ENCODE peak calls at places on chromosomes 11 and 22, in four cellular contexts. D is GM12878, Y is IMR-90, J is HepG2. N is an unnamed sample.

GRCh38 chr11:76637491-76638266 is 32.9 kb downstream of the LRRC32 start:
- DNase-seq in D (peak), Y (no peak), J (no peak), N (no peak)

GRCh38 chr11:132072044-132072879 is 701.8 kb downstream of the NTM start:
- DNase-seq in D (no peak), Y (peak), J (no peak), N (no peak)

GRCh38 chr11:15309296-15309695 is 194.6 kb downstream of the INSC start:
- DNase-seq in D (no peak), Y (no peak), J (no peak), N (no peak)

GRCh38 chr22:19168088-19168890 is 10.2 kb downstream of the SLC25A1 start:
- DNase-seq in D (no peak), Y (no peak), J (no peak), N (no peak)

GRCh38 chr11:115886111-115886733 is 382.0 kb upstream of the CADM1 start:
- DNase-seq in D (no peak), Y (no peak), J (no peak), N (no peak)

GRCh38 chr11:102197759-102198158 is 87.5 kb downstream of the YAP1 start:
- DNase-seq in D (no peak), Y (no peak), J (peak), N (no peak)

GRCh38 chr22:49503321-49503720 is 324.4 kb downstream of the BRD1 start:
- DNase-seq in D (peak), Y (no peak), J (no peak), N (no peak)

GRCh38 chr11:102085864-102086551 is 24.2 kb upstream of the YAP1 start:
- DNase-seq in D (no peak), Y (peak), J (peak), N (no peak)

GRCh38 chr11:60912223-60912850 is 1.6 kb upstream of the TMEM109 start:
- DNase-seq in D (no peak), Y (no peak), J (no peak), N (no peak)

GRCh38 chr11:112587664-112588063 is 327.0 kb upstream of the PLET1 start:
- DNase-seq in D (no peak), Y (no peak), J (no peak), N (no peak)

GRCh38 chr11:57157624-57158023 is 24.1 kb upstream of the LRRC55 start:
- DNase-seq in D (no peak), Y (no peak), J (no peak), N (no peak)

GRCh38 chr11:46072172-46072964 is 48.9 kb downstream of the PHF21A start:
- DNase-seq in D (no peak), Y (no peak), J (no peak), N (peak)

GRCh38 chr11:14764899-14765527 is 121.4 kb downstream of the PDE3B start:
- DNase-seq in D (peak), Y (peak), J (no peak), N (peak)

GRCh38 chr11:96254087-96254486 is 88.9 kb downstream of the MAML2 start:
- DNase-seq in D (peak), Y (peak), J (peak), N (no peak)

GRCh38 chr11:25902476-25902875 is 429.5 kb upstream of the ANO3 start:
- DNase-seq in D (no peak), Y (no peak), J (no peak), N (no peak)

GRCh38 chr11:31902706-31903105 is 91.6 kb upstream of the PAX6 start:
- DNase-seq in D (no peak), Y (no peak), J (no peak), N (no peak)

GRCh38 chr11:124329787-124330478 is 9.9 kb upstream of the OR8D2 start:
- DNase-seq in D (peak), Y (peak), J (no peak), N (no peak)

GRCh38 chr11:57568330-57568766 is 876 bp upstream of the UBE2L6 start:
- DNase-seq in D (peak), Y (peak), J (peak), N (no peak)

GRCh38 chr11:74462631-74463030 is 4.7 kb downstream of the KCNE3 start:
- DNase-seq in D (no peak), Y (no peak), J (no peak), N (no peak)

GRCh38 chr11:111911563-111912401 is at the start of gene CRYAB:
- DNase-seq in D (no peak), Y (peak), J (peak), N (peak)

GRCh38 chr11:44889266-44889665 is 61.4 kb downstream of the TP53I11 start:
- DNase-seq in D (no peak), Y (peak), J (no peak), N (no peak)

GRCh38 chr22:23533328-23533762 is 46.7 kb downstream of the IGLL1 start:
- DNase-seq in D (no peak), Y (peak), J (peak), N (peak)

GRCh38 chr11:78350646-78351165 is 66.9 kb downstream of the GAB2 start:
- DNase-seq in D (peak), Y (peak), J (no peak), N (peak)

GRCh38 chr22:23787600-23787896 is 782 bp downstream of the SMARCB1 start:
- DNase-seq in D (no peak), Y (no peak), J (no peak), N (no peak)

GRCh38 chr11:39385911-39386310 is 2073.5 kb downstream of the LRRC4C start:
- DNase-seq in D (no peak), Y (no peak), J (no peak), N (no peak)

GRCh38 chr11:75524576-75525432 is 937 bp downstream of the GDPD5 start:
- DNase-seq in D (no peak), Y (peak), J (no peak), N (peak)

GRCh38 chr22:22587577-22588188 is 28.6 kb upstream of the PRAME start:
- DNase-seq in D (no peak), Y (no peak), J (no peak), N (no peak)

GRCh38 chr22:33854724-33855123 is 65.6 kb downstream of the LARGE1 start:
- DNase-seq in D (no peak), Y (no peak), J (no peak), N (no peak)

GRCh38 chr22:44019846-44020245 is 4.3 kb upstream of the PARVB start:
- DNase-seq in D (no peak), Y (no peak), J (no peak), N (no peak)

DNA sequence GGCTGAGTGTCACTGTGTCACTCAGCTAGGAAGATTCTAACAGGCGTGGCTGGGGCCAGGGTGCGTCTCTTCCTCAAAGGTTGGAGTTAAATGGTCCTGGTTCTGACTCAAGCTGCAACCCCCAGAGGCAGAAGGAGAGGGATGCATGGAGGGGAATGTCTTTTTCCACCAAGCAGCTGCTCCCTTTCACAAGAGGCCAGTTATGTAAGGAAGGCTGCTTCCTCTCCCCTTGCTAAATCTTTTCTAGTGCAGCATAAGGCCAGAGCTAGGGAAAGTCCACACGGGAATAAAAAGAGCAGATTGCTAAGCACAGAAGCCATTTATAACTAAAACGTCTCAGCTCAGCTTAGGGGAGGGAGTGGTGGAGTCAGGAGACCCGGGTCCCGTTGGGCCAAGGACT is 10.0 kb downstream of the PVALB start:
- DNase-seq in D (no peak), Y (no peak), J (no peak), N (no peak)
- TF ChIP-seq CEBPB in D (no peak), Y (no peak), J (no peak), N (no peak)

GRCh38 chr11:20201231-20201630 is 41.0 kb upstream of the DBX1 start:
- DNase-seq in D (no peak), Y (no peak), J (no peak), N (no peak)
- TF ChIP-seq MXI1 in D (no peak), Y (no peak), J (no peak), N (no peak)

DNA sequence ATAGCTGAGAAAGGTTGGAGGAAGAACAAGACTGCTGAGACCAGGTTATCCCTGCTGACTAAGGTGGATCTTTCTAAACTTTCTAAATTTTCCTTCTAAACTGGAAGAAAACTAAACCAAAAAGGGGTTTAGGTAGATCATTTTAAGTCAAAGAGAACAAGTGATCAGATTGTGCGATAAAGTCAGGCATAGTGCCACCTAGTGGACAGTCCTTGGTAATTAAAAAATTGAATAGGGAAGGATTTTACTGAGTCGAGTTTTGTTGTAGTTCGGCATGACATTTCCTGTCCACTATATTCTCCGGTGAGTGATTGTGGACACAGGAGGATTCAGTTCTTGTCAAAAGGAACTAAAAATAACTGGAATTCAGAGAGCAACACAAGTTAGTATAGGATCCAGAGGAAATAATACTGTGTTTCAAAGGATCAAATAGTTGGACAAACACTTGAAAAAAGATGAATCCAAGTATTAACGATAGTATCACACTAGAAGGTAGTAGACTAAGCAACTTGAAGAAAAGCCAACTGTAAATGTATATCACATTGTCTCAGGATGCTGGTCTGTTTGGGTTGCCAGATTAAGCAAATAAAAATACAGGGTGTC is 1236.4 kb downstream of the FAM181B start:
- DNase-seq in D (no peak), Y (peak), J (peak), N (peak)
- TF ChIP-seq CEBPB in D (no peak), Y (no peak), J (no peak), N (no peak)

GRCh38 chr11:72470386-72470785 is 36.1 kb upstream of the CLPB start:
- DNase-seq in D (no peak), Y (no peak), J (no peak), N (no peak)
- TF ChIP-seq MXI1 in D (no peak), Y (no peak), J (no peak), N (no peak)

DNA sequence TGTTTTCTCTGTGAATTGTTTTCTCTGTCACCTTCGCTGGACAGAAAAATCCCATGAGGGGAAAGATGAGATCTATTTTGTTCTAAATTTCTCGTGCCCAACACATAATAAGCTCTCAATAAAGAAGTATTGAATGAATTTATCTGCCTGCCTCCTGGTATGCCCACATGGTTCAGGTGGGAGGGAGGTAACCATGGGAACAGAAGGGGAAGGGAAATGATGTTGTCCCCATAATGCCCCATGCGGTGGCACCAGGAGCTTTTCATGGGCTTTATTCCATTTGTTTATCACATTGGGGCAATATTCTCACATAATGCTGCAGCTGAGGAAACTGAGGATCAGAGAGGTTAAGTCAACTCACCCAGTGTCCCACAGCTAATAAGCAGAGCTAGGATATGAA is 8.7 kb downstream of the USH1C start:
- DNase-seq in D (no peak), Y (no peak), J (no peak), N (no peak)
- TF ChIP-seq CEBPB in D (no peak), Y (no peak), J (no peak), N (no peak)